ENCODE peak calls at places on chromosomes 12 and 14, in five cellular contexts. One of them, this sample, is unnamed.

GRCh38 chr12:110079477-110080400 is 31.4 kb upstream of the C12orf76 start:
- DNase-seq in T-cell: peak
- DNase-seq in AG10803: no peak
- DNase-seq in AG09319: no peak
- DNase-seq in NCI-H460: peak
- DNase-seq in this sample: no peak

GRCh38 chr14:30855345-30856037 is 18.9 kb upstream of the COCH start:
- DNase-seq in T-cell: no peak
- DNase-seq in AG10803: no peak
- DNase-seq in AG09319: no peak
- DNase-seq in NCI-H460: no peak
- DNase-seq in this sample: no peak

GRCh38 chr12:21906919-21907642 is 34.1 kb downstream of the ABCC9 start:
- DNase-seq in T-cell: no peak
- DNase-seq in AG10803: peak
- DNase-seq in AG09319: no peak
- DNase-seq in NCI-H460: no peak
- DNase-seq in this sample: peak

GRCh38 chr14:43359317-43359716 is 1147.8 kb downstream of the FSCB start:
- DNase-seq in T-cell: no peak
- DNase-seq in AG10803: no peak
- DNase-seq in AG09319: no peak
- DNase-seq in NCI-H460: no peak
- DNase-seq in this sample: no peak

GRCh38 chr12:109767991-109768900 is 54.6 kb downstream of the FAM222A start:
- DNase-seq in T-cell: no peak
- DNase-seq in AG10803: no peak
- DNase-seq in AG09319: no peak
- DNase-seq in NCI-H460: no peak
- DNase-seq in this sample: no peak

GRCh38 chr12:67989184-67989965 is at the start of gene IFNG-AS1:
- DNase-seq in T-cell: peak
- DNase-seq in AG10803: no peak
- DNase-seq in AG09319: no peak
- DNase-seq in NCI-H460: no peak
- DNase-seq in this sample: no peak

GRCh38 chr12:92151916-92152315 is 6.3 kb upstream of the BTG1 start:
- DNase-seq in T-cell: no peak
- DNase-seq in AG10803: no peak
- DNase-seq in AG09319: no peak
- DNase-seq in NCI-H460: no peak
- DNase-seq in this sample: no peak

GRCh38 chr12:107017042-107017441 is 30.1 kb upstream of the MTERF2 start:
- DNase-seq in T-cell: no peak
- DNase-seq in AG10803: no peak
- DNase-seq in AG09319: no peak
- DNase-seq in NCI-H460: no peak
- DNase-seq in this sample: no peak

GRCh38 chr12:89992668-89993401 is 284.2 kb upstream of the ATP2B1 start:
- DNase-seq in T-cell: no peak
- DNase-seq in AG10803: no peak
- DNase-seq in AG09319: no peak
- DNase-seq in NCI-H460: no peak
- DNase-seq in this sample: no peak

GRCh38 chr12:46461907-46462605 is 89.5 kb upstream of the SLC38A2 start:
- DNase-seq in T-cell: no peak
- DNase-seq in AG10803: no peak
- DNase-seq in AG09319: no peak
- DNase-seq in NCI-H460: no peak
- DNase-seq in this sample: no peak

GRCh38 chr12:118746176-118746575 is 235.2 kb upstream of the SRRM4 start:
- DNase-seq in T-cell: no peak
- DNase-seq in AG10803: no peak
- DNase-seq in AG09319: no peak
- DNase-seq in NCI-H460: no peak
- DNase-seq in this sample: no peak

GRCh38 chr14:32150392-32150791 is 51.5 kb upstream of the RNU6-7 start:
- DNase-seq in T-cell: no peak
- DNase-seq in AG10803: no peak
- DNase-seq in AG09319: no peak
- DNase-seq in NCI-H460: no peak
- DNase-seq in this sample: no peak

GRCh38 chr12:1918875-1919236 is 404 bp upstream of the CACNA2D4 start:
- DNase-seq in T-cell: no peak
- DNase-seq in AG10803: no peak
- DNase-seq in AG09319: no peak
- DNase-seq in NCI-H460: no peak
- DNase-seq in this sample: no peak

GRCh38 chr14:92408186-92408585 is 85.2 kb downstream of the SLC24A4 start:
- DNase-seq in T-cell: no peak
- DNase-seq in AG10803: peak
- DNase-seq in AG09319: peak
- DNase-seq in NCI-H460: no peak
- DNase-seq in this sample: peak

GRCh38 chr14:27384124-27384523 is 786.3 kb upstream of the NOVA1 start:
- DNase-seq in T-cell: no peak
- DNase-seq in AG10803: no peak
- DNase-seq in AG09319: no peak
- DNase-seq in NCI-H460: no peak
- DNase-seq in this sample: no peak

GRCh38 chr12:113392988-113393579 is 10.6 kb downstream of the SDS start:
- DNase-seq in T-cell: no peak
- DNase-seq in AG10803: peak
- DNase-seq in AG09319: no peak
- DNase-seq in NCI-H460: no peak
- DNase-seq in this sample: no peak

GRCh38 chr12:86574143-86574542 is 318.0 kb upstream of the MGAT4C start:
- DNase-seq in T-cell: no peak
- DNase-seq in AG10803: no peak
- DNase-seq in AG09319: no peak
- DNase-seq in NCI-H460: no peak
- DNase-seq in this sample: no peak

GRCh38 chr14:71532790-71533189 is 399.4 kb upstream of the RGS6 start:
- DNase-seq in T-cell: no peak
- DNase-seq in AG10803: no peak
- DNase-seq in AG09319: no peak
- DNase-seq in NCI-H460: no peak
- DNase-seq in this sample: no peak